ENCODE peak calls at places on chromosomes 13 and 19, in seven cellular contexts. L, P, Q, E, Y, G and W are unnamed samples.

GRCh38 chr13:101945435-101945834 is 456.4 kb downstream of the FGF14 start:
- DNase-seq in L (peak; percentile 33), P (no peak), Q (no peak), E (no peak), Y (no peak), G (no peak), W (no peak)

GRCh38 chr19:4807188-4807587 is 15.7 kb downstream of the FEM1A start:
- DNase-seq in L (no peak), P (no peak), Q (no peak), E (no peak), Y (no peak), G (no peak), W (no peak)

GRCh38 chr13:109483369-109483768 is 303.0 kb downstream of the IRS2 start:
- DNase-seq in L (no peak), P (no peak), Q (no peak), E (no peak), Y (no peak), G (no peak), W (no peak)

GRCh38 chr13:67148219-67148583 is 81.9 kb downstream of the PCDH9 start:
- DNase-seq in L (no peak), P (no peak), Q (no peak), E (no peak), Y (peak; percentile 68), G (peak; percentile 55), W (no peak)

GRCh38 chr19:10817291-10818038 is 18.5 kb downstream of the TMED1 start:
- DNase-seq in L (no peak), P (no peak), Q (no peak), E (no peak), Y (peak; percentile 98), G (peak; percentile 84), W (no peak)

GRCh38 chr13:24626449-24626848 is 53.8 kb upstream of the ATP12A start:
- DNase-seq in L (no peak), P (no peak), Q (no peak), E (no peak), Y (no peak), G (no peak), W (no peak)

GRCh38 chr13:28283600-28283999 is 145.3 kb downstream of the PAN3 start:
- DNase-seq in L (no peak), P (no peak), Q (no peak), E (no peak), Y (no peak), G (no peak), W (no peak)

GRCh38 chr19:30693179-30693578 is 321.0 kb downstream of the ZNF536 start:
- DNase-seq in L (no peak), P (no peak), Q (no peak), E (no peak), Y (no peak), G (no peak), W (no peak)

GRCh38 chr19:35755550-35756371 is 1.1 kb downstream of the HSPB6 start:
- DNase-seq in L (no peak), P (no peak), Q (peak; percentile 90), E (no peak), Y (peak; percentile 55), G (no peak), W (peak; percentile 53)

GRCh38 chr13:25862156-25862555 is 189.7 kb downstream of the SHISA2 start:
- DNase-seq in L (no peak), P (no peak), Q (no peak), E (no peak), Y (no peak), G (no peak), W (no peak)

GRCh38 chr13:76884167-76884566 is 2.0 kb downstream of the KCTD12 start:
- DNase-seq in L (no peak), P (no peak), Q (peak; percentile 27), E (no peak), Y (no peak), G (no peak), W (peak; percentile 17)

GRCh38 chr13:80367473-80367872 is 26.5 kb upstream of the SPRY2 start:
- DNase-seq in L (no peak), P (no peak), Q (no peak), E (no peak), Y (no peak), G (no peak), W (no peak)

GRCh38 chr13:26985285-26985878 is 186.2 kb downstream of the USP12 start:
- DNase-seq in L (peak; percentile 74), P (no peak), Q (no peak), E (peak; percentile 47), Y (peak; percentile 80), G (peak; percentile 52), W (peak; percentile 74)

GRCh38 chr19:16113727-16114126 is 2.0 kb downstream of the RAB8A start:
- DNase-seq in L (no peak), P (no peak), Q (no peak), E (no peak), Y (no peak), G (no peak), W (no peak)

GRCh38 chr19:8302357-8302691 is 5.8 kb downstream of the CD320 start:
- DNase-seq in L (no peak), P (no peak), Q (peak; percentile 79), E (no peak), Y (no peak), G (no peak), W (no peak)

GRCh38 chr19:1605236-1606137 is at the start of gene UQCR11:
- DNase-seq in L (peak; percentile 86), P (peak; percentile 87), Q (peak; percentile 97), E (peak; percentile 88), Y (peak; percentile 96), G (peak; percentile 93), W (peak; percentile 94)

GRCh38 chr19:34676697-34677385 is at the start of gene SCGB2B2:
- DNase-seq in L (peak; percentile 56), P (no peak), Q (no peak), E (peak; percentile 90), Y (no peak), G (no peak), W (no peak)

GRCh38 chr19:5665781-5666513 is 14.4 kb downstream of the MICOS13 start:
- DNase-seq in L (no peak), P (no peak), Q (no peak), E (peak; percentile 58), Y (peak; percentile 84), G (peak; percentile 49), W (no peak)

GRCh38 chr19:49441210-49441959 is at the start of gene SLC17A7:
- DNase-seq in L (no peak), P (no peak), Q (peak; percentile 63), E (peak; percentile 91), Y (no peak), G (no peak), W (peak; percentile 77)
- TF ChIP-seq CTCF in L (no peak), P (no peak), Q (no peak), E (no peak), Y (no peak), G (no peak), W (no peak)

DNA sequence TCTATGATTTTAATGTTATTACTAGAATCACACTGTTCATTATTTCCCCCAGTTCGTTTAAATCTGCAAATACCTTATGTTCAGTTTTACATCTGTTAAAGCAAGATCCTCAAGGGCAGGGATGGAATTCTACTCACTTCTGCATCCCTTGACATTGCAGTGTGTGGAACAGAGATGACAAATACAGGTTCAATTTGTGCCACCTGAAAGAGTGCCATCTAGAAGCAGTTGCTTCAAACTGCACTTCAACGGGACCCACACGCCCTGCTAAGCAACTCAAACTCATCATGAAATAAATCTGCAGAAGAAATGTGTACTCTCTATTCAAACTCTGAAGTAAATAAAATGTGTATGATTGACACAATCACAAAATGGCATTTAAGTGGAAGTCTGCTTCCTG is 44.5 kb downstream of the RUBCNL start:
- DNase-seq in L (no peak), P (no peak), Q (no peak), E (no peak), Y (no peak), G (no peak), W (no peak)
- TF ChIP-seq CTCF in L (no peak), P (no peak), Q (no peak), E (no peak), Y (no peak), G (no peak), W (no peak)

GRCh38 chr13:72998012-72998411 is 60.8 kb upstream of the KLF5 start:
- DNase-seq in L (no peak), P (no peak), Q (no peak), E (no peak), Y (no peak), G (no peak), W (no peak)
- TF ChIP-seq CTCF in L (no peak), P (no peak), Q (no peak), E (no peak), Y (no peak), G (no peak), W (no peak)

DNA sequence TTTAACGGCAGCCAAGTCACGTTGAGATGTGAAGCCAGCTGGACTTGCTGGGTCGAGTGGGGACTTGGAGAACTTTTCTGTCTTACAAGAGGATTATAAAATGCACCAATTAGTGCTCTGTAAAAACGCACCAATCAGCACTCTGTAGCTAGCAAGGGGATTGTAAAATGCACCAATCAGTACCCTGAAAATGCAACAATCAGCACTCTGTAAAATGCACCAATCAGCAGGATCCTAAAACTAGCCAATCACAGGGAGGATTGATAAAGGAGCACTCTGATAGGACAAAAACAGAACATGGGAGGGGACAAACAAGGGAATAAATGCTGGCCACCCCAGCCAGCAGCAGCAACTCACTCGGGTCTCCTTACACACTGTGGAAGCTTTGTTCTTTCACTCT is 337.6 kb upstream of the SLITRK5 start:
- DNase-seq in L (no peak), P (no peak), Q (no peak), E (no peak), Y (no peak), G (no peak), W (no peak)
- TF ChIP-seq CTCF in L (no peak), P (no peak), Q (no peak), E (no peak), Y (no peak), G (no peak), W (no peak)

GRCh38 chr19:17767559-17767958 is 16.3 kb downstream of the FCHO1 start:
- DNase-seq in L (no peak), P (no peak), Q (no peak), E (no peak), Y (no peak), G (no peak), W (no peak)
- TF ChIP-seq CTCF in L (no peak), P (no peak), Q (no peak), E (no peak), Y (no peak), G (no peak), W (no peak)

GRCh38 chr19:19051478-19052213 is 12.1 kb upstream of the SLC25A42 start:
- DNase-seq in L (no peak), P (no peak), Q (no peak), E (no peak), Y (no peak), G (no peak), W (no peak)
- TF ChIP-seq CTCF in L (no peak), P (no peak), Q (no peak), E (no peak), Y (no peak), G (no peak), W (no peak)

GRCh38 chr13:41199526-41199925 is 5.2 kb upstream of the KBTBD7 start:
- DNase-seq in L (no peak), P (no peak), Q (no peak), E (no peak), Y (no peak), G (no peak), W (no peak)
- TF ChIP-seq CTCF in L (no peak), P (no peak), Q (no peak), E (no peak), Y (no peak), G (no peak), W (no peak)